ENCODE peak calls at places on chromosomes 2 and 18, in five cellular contexts. One of them, this sample, is unnamed.

GRCh38 chr2:227411320-227411989 is 23.7 kb upstream of the SCYGR1 start:
- DNase-seq in endodermal cell: no peak
- DNase-seq in breast epithelium: peak; percentile 23
- DNase-seq in pancreas: no peak
- DNase-seq in upper lobe of right lung: no peak
- DNase-seq in this sample: no peak

GRCh38 chr2:25725877-25726276 is 52.5 kb upstream of the DTNB start:
- DNase-seq in pancreas: no peak
- DNase-seq in breast epithelium: no peak
- DNase-seq in endodermal cell: no peak
- DNase-seq in upper lobe of right lung: no peak
- DNase-seq in this sample: no peak

GRCh38 chr2:217876253-217876570 is 126.6 kb downstream of the TNS1 start:
- DNase-seq in endodermal cell: no peak
- DNase-seq in pancreas: no peak
- DNase-seq in breast epithelium: no peak
- DNase-seq in upper lobe of right lung: no peak
- DNase-seq in this sample: no peak

GRCh38 chr2:120625865-120626560 is 109.7 kb upstream of the GLI2 start:
- DNase-seq in pancreas: peak; percentile 66
- DNase-seq in breast epithelium: peak; percentile 90
- DNase-seq in upper lobe of right lung: peak; percentile 89
- DNase-seq in endodermal cell: peak; percentile 17
- DNase-seq in this sample: no peak

GRCh38 chr2:3493610-3493997 is 25.7 kb downstream of the ADI1 start:
- DNase-seq in upper lobe of right lung: peak; percentile 48
- DNase-seq in breast epithelium: no peak
- DNase-seq in endodermal cell: peak; percentile 82
- DNase-seq in pancreas: no peak
- DNase-seq in this sample: peak; percentile 86

GRCh38 chr2:25230626-25231311 is 62.4 kb upstream of the POMC start:
- DNase-seq in breast epithelium: no peak
- DNase-seq in endodermal cell: peak; percentile 59
- DNase-seq in pancreas: no peak
- DNase-seq in upper lobe of right lung: no peak
- DNase-seq in this sample: no peak

GRCh38 chr2:192288290-192288689 is 93.6 kb upstream of the TMEFF2 start:
- DNase-seq in upper lobe of right lung: no peak
- DNase-seq in pancreas: no peak
- DNase-seq in breast epithelium: no peak
- DNase-seq in endodermal cell: no peak
- DNase-seq in this sample: no peak

GRCh38 chr2:183490930-183491329 is 366.7 kb downstream of the NUP35 start:
- DNase-seq in upper lobe of right lung: no peak
- DNase-seq in pancreas: no peak
- DNase-seq in endodermal cell: no peak
- DNase-seq in breast epithelium: no peak
- DNase-seq in this sample: no peak

GRCh38 chr18:62852851-62853250 is 137.5 kb downstream of the PHLPP1 start:
- DNase-seq in pancreas: no peak
- DNase-seq in breast epithelium: no peak
- DNase-seq in endodermal cell: no peak
- DNase-seq in upper lobe of right lung: no peak
- DNase-seq in this sample: no peak

GRCh38 chr2:5121106-5121505 is 571.1 kb upstream of the SOX11 start:
- DNase-seq in pancreas: no peak
- DNase-seq in upper lobe of right lung: no peak
- DNase-seq in endodermal cell: no peak
- DNase-seq in breast epithelium: no peak
- DNase-seq in this sample: no peak

GRCh38 chr2:128302744-128303067 is 16.0 kb downstream of the HS6ST1 start:
- DNase-seq in pancreas: peak; percentile 49
- DNase-seq in breast epithelium: no peak
- DNase-seq in endodermal cell: no peak
- DNase-seq in upper lobe of right lung: no peak
- DNase-seq in this sample: no peak

GRCh38 chr2:159755014-159755413 is 42.7 kb downstream of the MARCHF7 start:
- DNase-seq in pancreas: no peak
- DNase-seq in upper lobe of right lung: no peak
- DNase-seq in breast epithelium: no peak
- DNase-seq in endodermal cell: no peak
- DNase-seq in this sample: no peak

GRCh38 chr2:159758239-159758638 is 39.8 kb downstream of the CD302 start:
- DNase-seq in pancreas: no peak
- DNase-seq in upper lobe of right lung: no peak
- DNase-seq in breast epithelium: no peak
- DNase-seq in endodermal cell: no peak
- DNase-seq in this sample: no peak

GRCh38 chr2:159758686-159759085 is 39.3 kb downstream of the CD302 start:
- DNase-seq in endodermal cell: no peak
- DNase-seq in upper lobe of right lung: no peak
- DNase-seq in pancreas: no peak
- DNase-seq in breast epithelium: no peak
- DNase-seq in this sample: no peak

GRCh38 chr2:159753797-159754196 is 41.5 kb downstream of the MARCHF7 start:
- DNase-seq in endodermal cell: no peak
- DNase-seq in upper lobe of right lung: no peak
- DNase-seq in pancreas: no peak
- DNase-seq in breast epithelium: no peak
- DNase-seq in this sample: no peak

GRCh38 chr2:159755788-159756187 is 42.2 kb downstream of the CD302 start:
- DNase-seq in pancreas: no peak
- DNase-seq in upper lobe of right lung: no peak
- DNase-seq in endodermal cell: peak; percentile 67
- DNase-seq in breast epithelium: no peak
- DNase-seq in this sample: no peak
- TF ChIP-seq CTCF in pancreas: no peak
- TF ChIP-seq CTCF in upper lobe of right lung: no peak
- TF ChIP-seq CTCF in endodermal cell: peak; percentile 78
- TF ChIP-seq CTCF in breast epithelium: no peak
- TF ChIP-seq CTCF in this sample: no peak

GRCh38 chr18:26526966-26527234 is 21.5 kb downstream of the KCTD1 start:
- DNase-seq in upper lobe of right lung: no peak
- DNase-seq in breast epithelium: no peak
- DNase-seq in pancreas: no peak
- DNase-seq in endodermal cell: no peak
- DNase-seq in this sample: no peak
- H3K36me3 ChIP-seq in upper lobe of right lung: no peaks in the 10 kb centered on the region
- H3K36me3 ChIP-seq in breast epithelium: no peaks in the 10 kb centered on the region
- H3K36me3 ChIP-seq in pancreas: no peaks in the 10 kb centered on the region
- H3K36me3 ChIP-seq in endodermal cell: no peaks in the 10 kb centered on the region
- H3K36me3 ChIP-seq in this sample: no peaks in the 10 kb centered on the region

DNA sequence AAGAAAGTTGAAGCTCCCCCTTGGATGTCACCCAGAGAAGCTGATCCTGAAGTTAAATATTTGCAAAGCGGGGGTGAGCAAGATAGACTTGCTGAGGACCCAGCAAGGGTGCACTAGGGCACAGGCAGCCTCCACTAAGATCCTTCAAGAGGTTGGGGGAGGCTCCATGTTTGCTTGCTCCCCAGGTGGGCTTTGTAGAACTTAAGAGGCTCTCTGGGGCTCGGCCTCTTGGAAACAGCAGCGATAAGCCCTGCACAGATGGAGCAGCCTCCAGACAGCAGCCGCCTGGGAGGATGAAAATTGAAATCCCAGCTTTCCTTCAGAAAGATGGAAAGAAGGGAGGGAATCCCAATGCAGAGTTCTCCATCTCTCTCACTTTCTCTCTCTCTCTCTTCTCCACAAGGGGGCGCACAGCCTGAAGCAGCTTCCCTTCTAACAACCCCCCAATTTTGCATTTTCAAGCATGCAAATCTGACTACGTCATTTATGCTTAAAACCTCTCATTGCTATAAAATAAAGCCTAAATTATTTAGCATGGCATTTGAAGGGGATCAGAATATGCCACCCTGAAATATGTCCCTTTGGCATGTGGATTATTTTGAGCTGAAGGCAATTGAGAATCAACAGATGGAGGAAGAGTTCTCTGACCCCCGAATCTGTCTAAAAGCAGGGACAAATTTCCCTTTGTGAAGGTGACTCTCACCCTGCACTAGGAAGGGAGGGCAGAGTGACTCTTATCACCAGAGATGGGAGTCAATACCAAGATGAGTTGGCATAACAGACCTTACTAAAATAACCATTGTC is 185.7 kb upstream of the KLHL29 start:
- DNase-seq in upper lobe of right lung: no peak
- DNase-seq in endodermal cell: peak; percentile 68
- DNase-seq in breast epithelium: no peak
- DNase-seq in pancreas: no peak
- DNase-seq in this sample: no peak
- TF ChIP-seq CTCF in upper lobe of right lung: peak; percentile 39
- TF ChIP-seq CTCF in endodermal cell: peak; percentile 89
- TF ChIP-seq CTCF in breast epithelium: no peak
- TF ChIP-seq CTCF in pancreas: no peak
- TF ChIP-seq CTCF in this sample: no peak

DNA sequence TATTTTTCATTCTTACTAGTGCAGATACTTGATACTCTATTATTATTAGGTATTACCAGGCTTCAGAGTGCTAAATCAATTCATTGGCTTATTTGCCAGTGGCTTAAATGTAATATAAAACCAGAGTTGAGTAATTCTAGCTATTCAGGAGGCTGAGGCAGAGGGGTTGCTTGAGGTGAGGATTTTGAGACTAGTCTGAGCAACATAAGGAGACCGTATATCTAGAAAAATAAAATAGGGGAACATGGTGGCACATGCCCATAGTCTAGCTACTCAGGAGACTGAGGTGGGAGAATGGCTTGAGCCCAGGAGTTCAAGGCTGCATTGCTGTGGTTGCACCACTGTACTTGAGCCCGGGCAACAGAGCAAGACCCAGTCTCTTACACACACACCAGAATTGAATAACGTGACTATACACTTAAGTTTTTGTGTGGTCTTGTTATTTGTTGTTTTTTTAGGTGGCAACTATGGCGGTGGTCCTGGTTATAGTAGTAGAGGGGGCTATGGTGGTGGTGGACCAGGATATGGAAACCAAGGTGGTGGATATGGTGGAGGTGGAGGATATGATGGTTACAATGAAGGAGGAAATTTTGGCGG is 4.8 kb downstream of the HNRNPA3 start:
- DNase-seq in endodermal cell: no peak
- DNase-seq in upper lobe of right lung: no peak
- DNase-seq in breast epithelium: no peak
- DNase-seq in pancreas: no peak
- DNase-seq in this sample: no peak
- H3K36me3 ChIP-seq in endodermal cell: peaks cover 85% of the 10 kb centered on the region
- H3K36me3 ChIP-seq in upper lobe of right lung: peaks cover 72% of the 10 kb centered on the region
- H3K36me3 ChIP-seq in breast epithelium: no peaks in the 10 kb centered on the region
- H3K36me3 ChIP-seq in pancreas: peaks cover 5% of the 10 kb centered on the region
- H3K36me3 ChIP-seq in this sample: no peaks in the 10 kb centered on the region

GRCh38 chr2:109611467-109612095 is 2.2 kb downstream of the SEPTIN10 start:
- DNase-seq in upper lobe of right lung: no peak
- DNase-seq in endodermal cell: no peak
- DNase-seq in pancreas: no peak
- DNase-seq in breast epithelium: no peak
- DNase-seq in this sample: no peak
- TF ChIP-seq CTCF in upper lobe of right lung: peak; percentile 9
- TF ChIP-seq CTCF in endodermal cell: no peak
- TF ChIP-seq CTCF in pancreas: no peak
- TF ChIP-seq CTCF in breast epithelium: no peak
- TF ChIP-seq CTCF in this sample: no peak

GRCh38 chr2:68163641-68164040 is 6.0 kb downstream of the PNO1 start:
- DNase-seq in pancreas: no peak
- DNase-seq in upper lobe of right lung: no peak
- DNase-seq in endodermal cell: no peak
- DNase-seq in breast epithelium: no peak
- DNase-seq in this sample: no peak

GRCh38 chr2:68171146-68171545 is 13.5 kb downstream of the PNO1 start:
- DNase-seq in endodermal cell: no peak
- DNase-seq in upper lobe of right lung: no peak
- DNase-seq in pancreas: no peak
- DNase-seq in breast epithelium: no peak
- DNase-seq in this sample: no peak

GRCh38 chr2:68171684-68172083 is 14.0 kb downstream of the PNO1 start:
- DNase-seq in pancreas: no peak
- DNase-seq in breast epithelium: no peak
- DNase-seq in endodermal cell: no peak
- DNase-seq in upper lobe of right lung: no peak
- DNase-seq in this sample: no peak

GRCh38 chr2:68169308-68169707 is 11.6 kb downstream of the PNO1 start:
- DNase-seq in breast epithelium: no peak
- DNase-seq in upper lobe of right lung: no peak
- DNase-seq in endodermal cell: no peak
- DNase-seq in pancreas: no peak
- DNase-seq in this sample: no peak

DNA sequence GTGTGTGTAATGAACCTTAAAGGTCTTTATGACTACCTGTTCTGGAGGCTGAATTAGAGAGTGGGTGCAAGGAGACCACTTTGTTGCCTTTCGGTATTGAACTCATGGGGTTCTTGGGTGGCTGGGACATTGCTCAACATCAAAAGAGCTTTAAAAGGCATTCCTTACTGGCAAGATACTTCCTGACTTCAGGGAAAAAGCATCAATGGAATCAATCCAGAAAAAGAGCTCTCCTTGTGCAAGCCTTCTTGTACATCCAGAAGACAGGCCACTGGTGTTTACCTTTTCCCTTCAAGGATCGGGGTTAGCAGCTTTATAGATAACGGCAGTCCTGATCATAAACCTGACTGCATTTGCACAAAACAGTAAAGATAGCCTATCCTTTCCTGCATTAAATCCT is 9.5 kb downstream of the PNO1 start:
- DNase-seq in pancreas: no peak
- DNase-seq in upper lobe of right lung: no peak
- DNase-seq in endodermal cell: no peak
- DNase-seq in breast epithelium: no peak
- DNase-seq in this sample: no peak
- H3K36me3 ChIP-seq in pancreas: no peaks in the 10 kb centered on the region
- H3K36me3 ChIP-seq in upper lobe of right lung: peaks cover 45% of the 10 kb centered on the region
- H3K36me3 ChIP-seq in endodermal cell: peaks cover 81% of the 10 kb centered on the region
- H3K36me3 ChIP-seq in breast epithelium: no peaks in the 10 kb centered on the region
- H3K36me3 ChIP-seq in this sample: no peaks in the 10 kb centered on the region